ENCODE peak calls at places on chromosome 18, in six cellular contexts. S is activated effector memory CD4-positive, alpha-beta T cell treated with anti-CD3 and anti-CD28 coated beads, Interleukin-2, amount 50 U/mL, for 16 hours; C is posterior cingulate gyrus; F is EH; L is fibroblast of mammary gland; I is hepatic stellate cell. A is an unnamed sample.

GRCh38 chr18:9708882-9709877 is 1.1 kb downstream of the RAB31 start:
- DNase-seq in S (no peak), C (no peak), L (no peak), I (peak; percentile 32), F (peak; percentile 62), A (peak; percentile 40)

GRCh38 chr18:50422286-50422898 is 47.5 kb downstream of the SKA1 start:
- DNase-seq in S (no peak), L (no peak), F (no peak), C (no peak), I (no peak), A (no peak)

GRCh38 chr18:41529093-41529492 is 425.9 kb upstream of the PIK3C3 start:
- DNase-seq in F (no peak), L (no peak), S (no peak), I (no peak), C (no peak), A (no peak)

GRCh38 chr18:63410792-63411191 is 11.5 kb downstream of the VPS4B start:
- DNase-seq in S (no peak), F (peak; percentile 71), C (no peak), L (peak; percentile 86), I (peak; percentile 22), A (peak; percentile 74)

GRCh38 chr18:75815767-75816166 is 388.3 kb upstream of the SMIM21 start:
- DNase-seq in L (no peak), F (no peak), S (no peak), I (no peak), C (no peak), A (no peak)

GRCh38 chr18:44135791-44136190 is 544.9 kb upstream of the SETBP1 start:
- DNase-seq in C (no peak), L (no peak), F (no peak), S (no peak), I (no peak), A (no peak)

GRCh38 chr18:25235648-25236047 is 116.3 kb downstream of the ZNF521 start:
- DNase-seq in L (no peak), S (no peak), C (no peak), I (no peak), F (no peak), A (no peak)

GRCh38 chr18:76997951-76998808 is 134.4 kb downstream of the MBP start:
- DNase-seq in I (no peak), S (no peak), C (no peak), L (no peak), F (no peak), A (no peak)

GRCh38 chr18:78641689-78642231 is 337.9 kb upstream of the SALL3 start:
- DNase-seq in C (no peak), L (no peak), S (no peak), F (no peak), I (no peak), A (no peak)

GRCh38 chr18:3255611-3256165 is 6.2 kb upstream of the MYL12B start:
- DNase-seq in F (no peak), S (no peak), I (no peak), L (no peak), C (no peak), A (no peak)

GRCh38 chr18:3016584-3017292 is 3.8 kb upstream of the LPIN2 start:
- DNase-seq in S (no peak), C (no peak), I (no peak), L (peak; percentile 21), F (no peak), A (no peak)

GRCh38 chr18:1408331-1408835 is 503.7 kb downstream of the ADCYAP1 start:
- DNase-seq in I (no peak), L (no peak), F (no peak), C (no peak), S (no peak), A (no peak)

GRCh38 chr18:74288041-74288440 is 3.7 kb downstream of the CYB5A start:
- DNase-seq in L (no peak), C (no peak), S (peak; percentile 46), I (no peak), F (no peak), A (no peak)

GRCh38 chr18:73691118-73691517 is 456.5 kb downstream of the FBXO15 start:
- DNase-seq in F (peak; percentile 88), L (peak; percentile 86), I (no peak), S (no peak), C (no peak), A (peak; percentile 74)

GRCh38 chr18:24913507-24914147 is 438.3 kb downstream of the ZNF521 start:
- DNase-seq in I (no peak), S (no peak), L (peak; percentile 45), C (no peak), F (peak; percentile 26), A (no peak)

GRCh38 chr18:21391074-21391673 is 149.1 kb downstream of the GREB1L start:
- DNase-seq in L (peak; percentile 84), C (no peak), S (no peak), F (peak; percentile 78), I (no peak), A (peak; percentile 86)

GRCh38 chr18:75691483-75691882 is 264.0 kb upstream of the SMIM21 start:
- DNase-seq in F (no peak), S (no peak), I (no peak), L (no peak), C (no peak), A (no peak)

GRCh38 chr18:47260138-47260923 is 8.9 kb upstream of the SKOR2 start:
- DNase-seq in I (peak; percentile 79), C (no peak), S (no peak), L (peak; percentile 45), F (peak; percentile 42), A (peak; percentile 26)

GRCh38 chr18:36394486-36394885 is 97.0 kb downstream of the FHOD3 start:
- DNase-seq in I (no peak), F (no peak), C (no peak), S (no peak), L (no peak), A (no peak)

GRCh38 chr18:22844184-22844583 is 88.9 kb upstream of the RBBP8 start:
- DNase-seq in S (no peak), F (no peak), C (no peak), L (peak; percentile 17), I (peak; percentile 6), A (peak; percentile 6)

GRCh38 chr18:70523798-70524182 is 234.9 kb downstream of the SOCS6 start:
- DNase-seq in C (no peak), F (no peak), I (no peak), L (no peak), S (no peak), A (no peak)

GRCh38 chr18:4068552-4069158 is 386.5 kb downstream of the DLGAP1 start:
- DNase-seq in I (peak; percentile 8), F (peak; percentile 49), S (no peak), C (no peak), L (peak; percentile 60), A (peak; percentile 32)

GRCh38 chr18:79489048-79489899 is 93.5 kb downstream of the NFATC1 start:
- DNase-seq in I (no peak), S (no peak), C (peak; percentile 22), L (no peak), F (no peak), A (no peak)

GRCh38 chr18:675307-675706 is 17.9 kb downstream of the TYMS start:
- DNase-seq in S (no peak), C (no peak), F (no peak), L (no peak), I (no peak), A (no peak)

GRCh38 chr18:59453468-59453961 is 94.5 kb upstream of the LMAN1 start:
- DNase-seq in C (no peak), I (no peak), F (peak; percentile 27), S (no peak), L (no peak), A (no peak)

GRCh38 chr18:3498705-3499451 is 48.9 kb downstream of the TGIF1 start:
- DNase-seq in L (peak; percentile 43), F (peak; percentile 39), S (peak; percentile 65), I (peak; percentile 26), C (no peak), A (peak; percentile 44)